ENCODE peak calls at places on chromosome 10, in five cellular contexts. One of them, this sample, is unnamed.

GRCh38 chr10:30917790-30918189 is 113.9 kb downstream of the ZNF438 start:
- DNase-seq in activated T-cell treated with anti-CD3 and anti-CD28 coated beads for 48 hours: no peak
- DNase-seq in M059J: no peak
- DNase-seq in kidney: no peak
- DNase-seq in activated naive CD4-positive, alpha-beta T cell treated with Interleukin-2 at 50 U/mL for 16 hours: no peak
- DNase-seq in this sample: no peak

GRCh38 chr10:129861776-129862530 is 102.1 kb downstream of the EBF3 start:
- DNase-seq in M059J: no peak
- DNase-seq in kidney: no peak
- DNase-seq in activated naive CD4-positive, alpha-beta T cell treated with Interleukin-2 at 50 U/mL for 16 hours: no peak
- DNase-seq in activated T-cell treated with anti-CD3 and anti-CD28 coated beads for 48 hours: no peak
- DNase-seq in this sample: no peak

GRCh38 chr10:48449501-48450232 is 143.2 kb downstream of the MAPK8 start:
- DNase-seq in activated T-cell treated with anti-CD3 and anti-CD28 coated beads for 48 hours: no peak
- DNase-seq in kidney: peak
- DNase-seq in activated naive CD4-positive, alpha-beta T cell treated with Interleukin-2 at 50 U/mL for 16 hours: no peak
- DNase-seq in M059J: no peak
- DNase-seq in this sample: no peak

GRCh38 chr10:95637911-95638310 is 18.6 kb downstream of the ALDH18A1 start:
- DNase-seq in kidney: no peak
- DNase-seq in activated T-cell treated with anti-CD3 and anti-CD28 coated beads for 48 hours: no peak
- DNase-seq in activated naive CD4-positive, alpha-beta T cell treated with Interleukin-2 at 50 U/mL for 16 hours: no peak
- DNase-seq in M059J: no peak
- DNase-seq in this sample: no peak

GRCh38 chr10:43265799-43266721 is 805 bp downstream of the RASGEF1A start:
- DNase-seq in activated T-cell treated with anti-CD3 and anti-CD28 coated beads for 48 hours: peak
- DNase-seq in activated naive CD4-positive, alpha-beta T cell treated with Interleukin-2 at 50 U/mL for 16 hours: peak
- DNase-seq in M059J: peak
- DNase-seq in kidney: peak
- DNase-seq in this sample: no peak

GRCh38 chr10:30805061-30805460 is 175.5 kb upstream of the LYZL2 start:
- DNase-seq in activated T-cell treated with anti-CD3 and anti-CD28 coated beads for 48 hours: no peak
- DNase-seq in kidney: no peak
- DNase-seq in activated naive CD4-positive, alpha-beta T cell treated with Interleukin-2 at 50 U/mL for 16 hours: no peak
- DNase-seq in M059J: no peak
- DNase-seq in this sample: no peak

GRCh38 chr10:45460235-45460878 is 86.3 kb downstream of the ALOX5 start:
- DNase-seq in activated naive CD4-positive, alpha-beta T cell treated with Interleukin-2 at 50 U/mL for 16 hours: no peak
- DNase-seq in activated T-cell treated with anti-CD3 and anti-CD28 coated beads for 48 hours: no peak
- DNase-seq in M059J: no peak
- DNase-seq in kidney: no peak
- DNase-seq in this sample: peak

GRCh38 chr10:48353246-48353645 is 46.8 kb downstream of the MAPK8 start:
- DNase-seq in kidney: no peak
- DNase-seq in activated T-cell treated with anti-CD3 and anti-CD28 coated beads for 48 hours: no peak
- DNase-seq in M059J: no peak
- DNase-seq in activated naive CD4-positive, alpha-beta T cell treated with Interleukin-2 at 50 U/mL for 16 hours: no peak
- DNase-seq in this sample: no peak

GRCh38 chr10:100767428-100767779 is 22.0 kb downstream of the PAX2 start:
- DNase-seq in kidney: no peak
- DNase-seq in activated T-cell treated with anti-CD3 and anti-CD28 coated beads for 48 hours: no peak
- DNase-seq in activated naive CD4-positive, alpha-beta T cell treated with Interleukin-2 at 50 U/mL for 16 hours: no peak
- DNase-seq in M059J: no peak
- DNase-seq in this sample: no peak

GRCh38 chr10:78763651-78764395 is 304.9 kb upstream of the ZMIZ1 start:
- DNase-seq in kidney: no peak
- DNase-seq in activated naive CD4-positive, alpha-beta T cell treated with Interleukin-2 at 50 U/mL for 16 hours: peak
- DNase-seq in M059J: no peak
- DNase-seq in activated T-cell treated with anti-CD3 and anti-CD28 coated beads for 48 hours: peak
- DNase-seq in this sample: no peak

GRCh38 chr10:119205926-119206602 is 1.3 kb upstream of the GRK5 start:
- DNase-seq in activated T-cell treated with anti-CD3 and anti-CD28 coated beads for 48 hours: peak
- DNase-seq in activated naive CD4-positive, alpha-beta T cell treated with Interleukin-2 at 50 U/mL for 16 hours: peak
- DNase-seq in M059J: no peak
- DNase-seq in kidney: peak
- DNase-seq in this sample: peak

GRCh38 chr10:71963756-71964668 is at the start of gene CHST3:
- DNase-seq in M059J: peak
- DNase-seq in kidney: peak
- DNase-seq in activated T-cell treated with anti-CD3 and anti-CD28 coated beads for 48 hours: no peak
- DNase-seq in activated naive CD4-positive, alpha-beta T cell treated with Interleukin-2 at 50 U/mL for 16 hours: no peak
- DNase-seq in this sample: no peak

GRCh38 chr10:21209495-21209894 is 312.4 kb upstream of the NEBL start:
- DNase-seq in activated naive CD4-positive, alpha-beta T cell treated with Interleukin-2 at 50 U/mL for 16 hours: no peak
- DNase-seq in M059J: no peak
- DNase-seq in activated T-cell treated with anti-CD3 and anti-CD28 coated beads for 48 hours: no peak
- DNase-seq in kidney: no peak
- DNase-seq in this sample: no peak

GRCh38 chr10:43237631-43238446 is 29.0 kb downstream of the RASGEF1A start:
- DNase-seq in activated T-cell treated with anti-CD3 and anti-CD28 coated beads for 48 hours: no peak
- DNase-seq in activated naive CD4-positive, alpha-beta T cell treated with Interleukin-2 at 50 U/mL for 16 hours: no peak
- DNase-seq in M059J: no peak
- DNase-seq in kidney: peak
- DNase-seq in this sample: no peak

GRCh38 chr10:73759512-73760115 is 15.4 kb downstream of the SEC24C start:
- DNase-seq in activated T-cell treated with anti-CD3 and anti-CD28 coated beads for 48 hours: no peak
- DNase-seq in kidney: peak
- DNase-seq in activated naive CD4-positive, alpha-beta T cell treated with Interleukin-2 at 50 U/mL for 16 hours: peak
- DNase-seq in M059J: no peak
- DNase-seq in this sample: no peak

GRCh38 chr10:93063977-93064660 is 3.5 kb downstream of the CYP26C1 start:
- DNase-seq in activated T-cell treated with anti-CD3 and anti-CD28 coated beads for 48 hours: no peak
- DNase-seq in kidney: peak
- DNase-seq in activated naive CD4-positive, alpha-beta T cell treated with Interleukin-2 at 50 U/mL for 16 hours: no peak
- DNase-seq in M059J: no peak
- DNase-seq in this sample: no peak

GRCh38 chr10:131075218-131075770 is 236.2 kb downstream of the TCERG1L start:
- DNase-seq in activated naive CD4-positive, alpha-beta T cell treated with Interleukin-2 at 50 U/mL for 16 hours: no peak
- DNase-seq in activated T-cell treated with anti-CD3 and anti-CD28 coated beads for 48 hours: no peak
- DNase-seq in kidney: no peak
- DNase-seq in M059J: no peak
- DNase-seq in this sample: no peak

GRCh38 chr10:4725917-4726606 is 99.9 kb upstream of the AKR1E2 start:
- DNase-seq in kidney: no peak
- DNase-seq in activated naive CD4-positive, alpha-beta T cell treated with Interleukin-2 at 50 U/mL for 16 hours: no peak
- DNase-seq in M059J: peak
- DNase-seq in activated T-cell treated with anti-CD3 and anti-CD28 coated beads for 48 hours: no peak
- DNase-seq in this sample: no peak

GRCh38 chr10:104151737-104152136 is 29.8 kb downstream of the SFR1 start:
- DNase-seq in activated T-cell treated with anti-CD3 and anti-CD28 coated beads for 48 hours: no peak
- DNase-seq in kidney: no peak
- DNase-seq in activated naive CD4-positive, alpha-beta T cell treated with Interleukin-2 at 50 U/mL for 16 hours: no peak
- DNase-seq in M059J: no peak
- DNase-seq in this sample: no peak

GRCh38 chr10:12890958-12891357 is 110.6 kb downstream of the CCDC3 start:
- DNase-seq in kidney: no peak
- DNase-seq in activated naive CD4-positive, alpha-beta T cell treated with Interleukin-2 at 50 U/mL for 16 hours: no peak
- DNase-seq in M059J: no peak
- DNase-seq in activated T-cell treated with anti-CD3 and anti-CD28 coated beads for 48 hours: no peak
- DNase-seq in this sample: no peak

GRCh38 chr10:124686707-124687376 is 57.3 kb downstream of the FAM53B start:
- DNase-seq in activated naive CD4-positive, alpha-beta T cell treated with Interleukin-2 at 50 U/mL for 16 hours: no peak
- DNase-seq in M059J: no peak
- DNase-seq in kidney: peak
- DNase-seq in activated T-cell treated with anti-CD3 and anti-CD28 coated beads for 48 hours: no peak
- DNase-seq in this sample: peak

GRCh38 chr10:43998021-43998809 is 349.5 kb upstream of the ZNF32 start:
- DNase-seq in activated T-cell treated with anti-CD3 and anti-CD28 coated beads for 48 hours: no peak
- DNase-seq in activated naive CD4-positive, alpha-beta T cell treated with Interleukin-2 at 50 U/mL for 16 hours: no peak
- DNase-seq in kidney: no peak
- DNase-seq in M059J: peak
- DNase-seq in this sample: no peak

This sample was measured in stimulated activated naive B cell treated with anti-CD40 and anti-IgM and Interleukin-4, amounts not matched to agents 10 μg/mL and 1 μg/mL and 100 μg/mL, for 72 hours.